ENCODE peak calls at places on chromosomes 11 and 22, in seven cellular contexts. W is kidney, H is GM23338, B is astrocyte of the spinal cord, E is HFF-Myc, I is body of pancreas, R is AG09309. G is an unnamed sample.

GRCh38 chr11:45473491-45473890 is 187.3 kb upstream of the SYT13 start:
- DNase-seq in W (no peak), H (peak), B (no peak), E (no peak), I (no peak), R (no peak), G (no peak)

GRCh38 chr22:41445171-41446056 is 1.2 kb downstream of the TOB2 start:
- DNase-seq in W (peak), H (peak), B (peak), E (no peak), I (peak), R (no peak), G (no peak)

GRCh38 chr11:86990520-86990919 is 35.3 kb upstream of the FZD4 start:
- DNase-seq in W (no peak), H (peak), B (peak), E (no peak), I (no peak), R (peak), G (peak)

GRCh38 chr11:113773092-113773415 is 438 bp downstream of the ZW10 start:
- DNase-seq in W (no peak), H (peak), B (no peak), E (no peak), I (peak), R (no peak), G (peak)

GRCh38 chr11:27830206-27830605 is 130.0 kb upstream of the BDNF start:
- DNase-seq in W (no peak), H (no peak), B (no peak), E (no peak), I (no peak), R (no peak), G (no peak)

GRCh38 chr11:62108971-62109391 is 14.8 kb upstream of the INCENP start:
- DNase-seq in W (no peak), H (no peak), B (peak), E (no peak), I (no peak), R (no peak), G (peak)

GRCh38 chr11:44837650-44838049 is 110.9 kb downstream of the TSPAN18 start:
- DNase-seq in W (no peak), H (no peak), B (peak), E (no peak), I (no peak), R (no peak), G (peak)

GRCh38 chr11:65204143-65204542 is 22.4 kb downstream of the CAPN1 start:
- DNase-seq in W (peak), H (no peak), B (no peak), E (no peak), I (no peak), R (no peak), G (no peak)

GRCh38 chr11:121451982-121452608 is at the start of gene SORL1:
- DNase-seq in W (peak), H (peak), B (peak), E (no peak), I (peak), R (no peak), G (peak)

GRCh38 chr11:119148855-119149370 is at the start of gene ABCG4:
- DNase-seq in W (peak), H (peak), B (no peak), E (no peak), I (peak), R (no peak), G (peak)

GRCh38 chr11:130635937-130636336 is 187.5 kb downstream of the ADAMTS15 start:
- DNase-seq in W (no peak), H (no peak), B (no peak), E (no peak), I (no peak), R (no peak), G (no peak)

GRCh38 chr22:39598017-39598965 is 27.7 kb downstream of the CACNA1I start:
- DNase-seq in W (peak), H (peak), B (no peak), E (no peak), I (peak), R (no peak), G (no peak)

GRCh38 chr22:36358533-36359171 is 29.1 kb downstream of the MYH9 start:
- DNase-seq in W (peak), H (no peak), B (no peak), E (no peak), I (no peak), R (no peak), G (peak)

GRCh38 chr22:49783036-49783746 is 44.5 kb downstream of the BRD1 start:
- DNase-seq in W (peak), H (no peak), B (no peak), E (no peak), I (no peak), R (no peak), G (no peak)
- H3K4me3 ChIP-seq in W (no peak), H (no peak), B (no peak), E (no peak), I (no peak), R (no peak), G (no peak)

DNA sequence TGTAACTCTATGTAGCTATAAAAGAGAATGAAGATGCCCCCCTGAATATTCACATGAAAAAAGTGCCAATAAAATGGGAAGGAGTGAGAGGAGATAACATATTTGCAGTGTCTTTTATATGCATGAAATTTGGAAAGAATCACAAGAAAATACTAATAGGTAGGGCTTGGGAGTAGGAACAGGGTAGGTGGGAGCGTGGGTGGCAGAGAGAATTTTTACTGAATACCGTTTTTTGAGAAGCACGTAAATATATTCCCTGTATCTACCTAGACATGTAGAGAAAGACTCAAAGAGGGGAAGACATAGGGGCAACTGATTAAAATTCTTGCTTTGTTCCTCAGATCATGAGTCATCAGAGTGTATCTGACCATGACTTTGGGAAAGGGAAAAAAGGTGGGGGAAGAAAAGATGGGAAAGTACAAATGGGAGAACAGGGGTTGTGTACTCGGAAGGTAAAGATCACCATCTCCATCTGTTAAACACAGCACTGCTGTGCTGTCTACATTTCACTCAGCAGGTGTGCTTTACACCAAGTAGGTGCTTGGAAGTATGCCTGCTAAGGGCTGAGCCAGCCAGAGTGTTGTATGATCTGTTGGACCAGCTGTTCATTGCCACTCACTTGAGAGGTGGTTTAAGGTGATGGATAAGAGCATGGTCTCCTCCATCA is 16.0 kb downstream of the PRR5L start:
- DNase-seq in W (no peak), H (no peak), B (no peak), E (peak), I (no peak), R (no peak), G (no peak)
- H3K4me3 ChIP-seq in W (no peak), H (no peak), B (no peak), E (no peak), I (no peak), R (no peak), G (no peak)

GRCh38 chr11:76550781-76551180 is 106.0 kb downstream of the EMSY start:
- DNase-seq in W (no peak), H (no peak), B (no peak), E (no peak), I (no peak), R (no peak), G (peak)

GRCh38 chr11:76552987-76553386 is 108.2 kb downstream of the EMSY start:
- DNase-seq in W (no peak), H (no peak), B (no peak), E (no peak), I (no peak), R (no peak), G (no peak)

GRCh38 chr11:76554767-76555166 is 109.9 kb downstream of the EMSY start:
- DNase-seq in W (no peak), H (no peak), B (no peak), E (no peak), I (no peak), R (no peak), G (no peak)

GRCh38 chr11:76553554-76554476 is 109.0 kb downstream of the EMSY start:
- DNase-seq in W (no peak), H (no peak), B (no peak), E (no peak), I (no peak), R (no peak), G (no peak)

GRCh38 chr11:76551400-76551799 is 106.6 kb downstream of the EMSY start:
- DNase-seq in W (no peak), H (no peak), B (peak), E (no peak), I (no peak), R (no peak), G (no peak)
- H3K4me3 ChIP-seq in W (no peak), H (no peak), B (no peak), E (no peak), I (no peak), R (no peak), G (no peak)

DNA sequence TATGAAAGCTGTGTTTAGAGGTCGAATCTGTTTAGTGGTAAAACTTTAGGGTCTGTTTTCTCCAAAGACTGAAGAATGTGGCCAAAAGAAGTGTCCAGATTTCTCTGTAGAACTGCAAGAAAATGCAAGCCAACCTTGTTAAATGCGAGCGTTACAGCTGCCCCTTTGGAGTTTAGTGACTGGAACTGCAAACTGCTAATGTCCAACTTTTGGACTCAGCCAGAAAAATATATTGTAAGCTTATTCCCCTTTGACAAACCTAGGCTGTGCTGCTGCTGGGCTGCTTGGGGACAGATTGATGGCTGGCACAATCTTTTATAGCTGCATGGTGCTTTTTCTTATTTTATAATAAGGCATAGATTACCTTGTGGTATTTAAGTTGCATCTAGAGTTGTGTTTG is 3.9 kb downstream of the TEAD1 start:
- DNase-seq in W (no peak), H (no peak), B (peak), E (no peak), I (no peak), R (no peak), G (no peak)
- H3K4me3 ChIP-seq in W (peak), H (peak), B (peak), E (peak), I (no peak), R (peak), G (peak)

GRCh38 chr11:107951105-107951504 is 22.9 kb downstream of the RAB39A start:
- DNase-seq in W (no peak), H (no peak), B (no peak), E (no peak), I (no peak), R (no peak), G (no peak)

GRCh38 chr11:107961480-107961879 is 33.2 kb downstream of the RAB39A start:
- DNase-seq in W (no peak), H (no peak), B (no peak), E (no peak), I (no peak), R (no peak), G (no peak)

GRCh38 chr11:107953506-107953905 is 25.3 kb downstream of the RAB39A start:
- DNase-seq in W (no peak), H (no peak), B (no peak), E (no peak), I (no peak), R (no peak), G (no peak)

GRCh38 chr11:107957109-107957588 is 28.9 kb downstream of the RAB39A start:
- DNase-seq in W (no peak), H (no peak), B (no peak), E (peak), I (no peak), R (peak), G (no peak)

DNA sequence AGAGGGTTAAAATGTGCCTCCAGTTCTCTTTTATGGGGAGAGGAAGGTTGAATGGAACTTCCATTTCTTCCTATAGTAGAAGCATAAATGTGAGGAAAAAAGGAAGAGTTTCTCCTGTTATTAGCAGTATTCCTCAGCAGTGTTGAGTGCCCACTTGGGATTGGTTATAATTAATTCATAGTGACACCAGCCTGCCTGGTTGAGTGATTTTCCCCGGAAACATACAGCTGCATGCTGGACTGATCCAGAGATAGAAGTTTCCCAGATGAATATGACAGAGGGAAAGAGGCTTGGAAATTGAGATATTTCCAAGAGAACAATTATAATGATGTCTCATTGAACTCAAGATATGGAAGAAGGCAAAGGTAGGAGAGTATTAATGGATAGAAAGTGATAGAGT is 28.3 kb downstream of the RAB39A start:
- DNase-seq in W (no peak), H (no peak), B (no peak), E (no peak), I (no peak), R (no peak), G (no peak)
- H3K4me3 ChIP-seq in W (no peak), H (no peak), B (no peak), E (no peak), I (no peak), R (no peak), G (no peak)

GRCh38 chr22:47200273-47201051 is 438.0 kb downstream of the TBC1D22A start:
- DNase-seq in W (peak), H (no peak), B (no peak), E (no peak), I (peak), R (no peak), G (no peak)
- H3K4me3 ChIP-seq in W (no peak), H (no peak), B (no peak), E (no peak), I (no peak), R (no peak), G (no peak)

DNA sequence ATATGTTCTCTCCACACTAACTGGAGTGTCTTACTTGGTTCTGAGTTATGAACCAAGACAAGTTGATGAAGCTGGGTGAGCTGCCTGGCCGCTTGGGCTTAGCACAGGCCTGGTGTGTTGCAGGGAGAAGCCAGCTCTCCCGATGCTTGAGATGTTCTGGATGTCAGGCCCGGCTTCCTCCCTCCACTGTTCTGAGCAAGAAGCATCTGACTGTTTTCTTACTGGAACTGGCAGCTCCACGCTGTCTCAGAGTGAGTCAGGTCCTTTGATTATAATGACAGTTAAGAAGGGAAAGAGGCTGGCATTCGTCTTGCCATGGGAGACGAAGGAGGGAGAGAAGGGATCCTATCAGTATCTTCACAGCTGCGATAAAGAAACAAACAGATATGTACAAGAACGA is 46.5 kb upstream of the CRTAM start:
- DNase-seq in W (no peak), H (no peak), B (peak), E (no peak), I (no peak), R (no peak), G (peak)
- H3K4me3 ChIP-seq in W (no peak), H (no peak), B (no peak), E (no peak), I (no peak), R (no peak), G (no peak)

G was measured in SJSA1.